ENCODE peak calls at places on chromosome 13, in nine cellular contexts. M is fibroblast of lung, L is uterus, S is MM.1S, D is transverse colon, G is psoas muscle, N is thyroid gland, J is stomach, P is heart left ventricle. W is an unnamed sample. For H3K4me1, the result is how much of the 10 kb centered on the place peaks cover.

GRCh38 chr13:93309886-93310520 is 83.4 kb downstream of the GPC6 start:
- DNase-seq in M (peak), L (no peak), S (no peak), D (no peak), G (no peak), N (no peak), J (no peak), P (no peak), W (no peak)

GRCh38 chr13:62847520-62847919 is 1431.9 kb upstream of the PCDH20 start:
- DNase-seq in M (no peak), L (no peak), S (no peak), D (no peak), G (no peak), N (no peak), J (no peak), P (no peak), W (no peak)

GRCh38 chr13:111316161-111316730 is 4.2 kb upstream of the TEX29 start:
- DNase-seq in M (no peak), L (no peak), S (no peak), D (no peak), G (no peak), N (no peak), J (no peak), P (no peak), W (no peak)

GRCh38 chr13:77928909-77929308 is 10.3 kb upstream of the EDNRB start:
- DNase-seq in M (no peak), L (no peak), S (peak), D (no peak), G (no peak), N (no peak), J (no peak), P (no peak), W (no peak)

GRCh38 chr13:44004881-44005280 is 125.2 kb downstream of the LACC1 start:
- DNase-seq in M (peak), L (no peak), S (no peak), D (no peak), G (no peak), N (no peak), J (no peak), P (no peak), W (no peak)

GRCh38 chr13:20475927-20476691 is 49.5 kb downstream of the CRYL1 start:
- DNase-seq in M (no peak), L (no peak), S (peak), D (peak), G (no peak), N (no peak), J (peak), P (no peak), W (no peak)

GRCh38 chr13:48641404-48641803 is 12.3 kb upstream of the CYSLTR2 start:
- DNase-seq in M (no peak), L (no peak), S (no peak), D (no peak), G (no peak), N (no peak), J (no peak), P (no peak), W (no peak)

GRCh38 chr13:74003374-74003773 is 130.8 kb downstream of the KLF12 start:
- DNase-seq in M (peak), L (no peak), S (no peak), D (no peak), G (no peak), N (no peak), J (no peak), P (no peak), W (no peak)

GRCh38 chr13:91155512-91156114 is 191.9 kb upstream of the MIR17HG start:
- DNase-seq in M (no peak), L (no peak), S (no peak), D (no peak), G (no peak), N (no peak), J (no peak), P (no peak), W (peak)

GRCh38 chr13:43058836-43059235 is 35.5 kb downstream of the DNAJC15 start:
- DNase-seq in M (no peak), L (no peak), S (no peak), D (no peak), G (no peak), N (no peak), J (no peak), P (no peak), W (no peak)

GRCh38 chr13:113630296-113630695 is 27.7 kb downstream of the ATP4B start:
- DNase-seq in M (no peak), L (no peak), S (no peak), D (no peak), G (peak), N (no peak), J (no peak), P (no peak), W (peak)

GRCh38 chr13:65594255-65594654 is 1635.9 kb downstream of the PCDH9 start:
- DNase-seq in M (peak), L (no peak), S (no peak), D (no peak), G (no peak), N (no peak), J (no peak), P (no peak), W (no peak)

GRCh38 chr13:100470841-100471505 is 117.6 kb downstream of the GGACT start:
- DNase-seq in M (no peak), L (no peak), S (no peak), D (no peak), G (no peak), N (no peak), J (no peak), P (no peak), W (no peak)

GRCh38 chr13:46142692-46143238 is 37.9 kb upstream of the CPB2 start:
- DNase-seq in M (no peak), L (no peak), S (no peak), D (no peak), G (no peak), N (no peak), J (no peak), P (no peak), W (no peak)

GRCh38 chr13:46171739-46172138 is 10.2 kb downstream of the LCP1 start:
- DNase-seq in M (no peak), L (no peak), S (no peak), D (no peak), G (no peak), N (no peak), J (no peak), P (no peak), W (no peak)

GRCh38 chr13:64480206-64480605 is 2749.9 kb downstream of the PCDH9 start:
- DNase-seq in M (no peak), L (no peak), S (no peak), D (no peak), G (no peak), N (no peak), J (no peak), P (no peak), W (no peak)
- H3K4me1 ChIP-seq in M (under half), L (under half), S (under half), D (under half), G (under half), N (under half), J (under half), P (under half), W (under half)

GRCh38 chr13:37615271-37615670 is 16.7 kb upstream of the POSTN start:
- DNase-seq in M (no peak), L (no peak), S (no peak), D (no peak), G (no peak), N (no peak), J (no peak), P (no peak), W (no peak)

GRCh38 chr13:37616131-37616530 is 17.6 kb upstream of the POSTN start:
- DNase-seq in M (no peak), L (no peak), S (no peak), D (no peak), G (no peak), N (no peak), J (no peak), P (no peak), W (no peak)

GRCh38 chr13:37618554-37618953 is 20.0 kb upstream of the POSTN start:
- DNase-seq in M (peak), L (no peak), S (no peak), D (no peak), G (no peak), N (no peak), J (no peak), P (no peak), W (no peak)

GRCh38 chr13:37621811-37622361 is 23.3 kb upstream of the POSTN start:
- DNase-seq in M (peak), L (peak), S (no peak), D (no peak), G (no peak), N (no peak), J (no peak), P (no peak), W (peak)

GRCh38 chr13:37617162-37617561 is 18.6 kb upstream of the POSTN start:
- DNase-seq in M (peak), L (no peak), S (no peak), D (no peak), G (no peak), N (no peak), J (no peak), P (no peak), W (no peak)
- H3K27ac ChIP-seq in M (peak), L (no peak), S (no peak), D (no peak), G (no peak), N (no peak), J (no peak), P (no peak), W (no peak)

DNA sequence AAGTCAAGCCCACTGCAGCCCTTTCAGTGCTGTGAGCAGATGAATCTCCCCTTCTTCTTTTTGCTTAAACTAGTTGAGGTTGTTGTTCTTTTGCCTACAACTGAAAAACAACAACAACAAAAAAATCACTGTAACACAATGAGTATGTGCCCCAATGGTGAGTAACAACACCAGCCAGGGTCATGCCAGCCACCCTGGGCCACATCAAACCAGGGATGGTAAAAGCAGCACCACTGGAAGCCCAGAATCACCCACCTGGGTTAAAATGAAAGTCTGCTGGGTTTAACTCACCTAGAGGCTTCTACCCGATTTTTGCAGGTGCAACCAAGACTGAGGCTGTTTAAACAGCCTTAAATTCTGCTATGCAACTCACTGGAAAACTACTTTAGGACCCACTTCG is 20.5 kb downstream of the STK24 start:
- DNase-seq in M (no peak), L (no peak), S (no peak), D (no peak), G (no peak), N (no peak), J (no peak), P (no peak), W (no peak)
- H3K4me1 ChIP-seq in M (under half), L (under half), S (under half), D (under half), G (under half), N (half or more), J (half or more), P (half or more), W (under half)

GRCh38 chr13:50981686-50982085 is 72.1 kb downstream of the RNASEH2B start:
- DNase-seq in M (no peak), L (no peak), S (no peak), D (no peak), G (no peak), N (no peak), J (no peak), P (no peak), W (no peak)
- H3K27ac ChIP-seq in M (no peak), L (no peak), S (no peak), D (no peak), G (no peak), N (no peak), J (no peak), P (no peak), W (no peak)

GRCh38 chr13:57418067-57418677 is 213.4 kb upstream of the PCDH17 start:
- DNase-seq in M (no peak), L (no peak), S (peak), D (no peak), G (no peak), N (no peak), J (no peak), P (no peak), W (no peak)
- H3K4me1 ChIP-seq in M (under half), L (under half), S (under half), D (under half), G (under half), N (under half), J (under half), P (under half), W (under half)

GRCh38 chr13:80341098-80341701 is at the start of gene SPRY2:
- DNase-seq in M (peak), L (peak), S (peak), D (peak), G (peak), N (peak), J (peak), P (peak), W (peak)

GRCh38 chr13:80339841-80340642 is 884 bp downstream of the SPRY2 start:
- DNase-seq in M (peak), L (peak), S (peak), D (peak), G (peak), N (peak), J (peak), P (peak), W (peak)

GRCh38 chr13:80338781-80339577 is 1.9 kb downstream of the SPRY2 start:
- DNase-seq in M (peak), L (peak), S (no peak), D (peak), G (peak), N (peak), J (peak), P (peak), W (peak)

GRCh38 chr13:80340643-80341097 is 256 bp downstream of the SPRY2 start:
- DNase-seq in M (peak), L (no peak), S (no peak), D (no peak), G (no peak), N (no peak), J (no peak), P (no peak), W (no peak)

DNA sequence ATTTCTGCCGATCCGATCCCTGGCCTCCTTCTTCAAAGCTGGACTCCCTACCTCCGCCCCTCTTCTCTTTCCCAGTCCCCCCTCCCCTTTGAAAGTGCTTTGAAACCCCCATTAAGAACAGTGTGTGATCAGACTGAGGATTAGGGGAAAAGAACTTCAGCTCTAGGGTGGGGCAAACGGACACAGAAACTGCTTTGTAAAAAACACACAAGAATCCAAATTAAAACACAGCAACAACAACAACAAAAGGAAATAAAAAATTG is 1.4 kb downstream of the SPRY2 start:
- DNase-seq in M (peak), L (no peak), S (no peak), D (no peak), G (no peak), N (no peak), J (no peak), P (no peak), W (peak)
- H3K27ac ChIP-seq in M (peak), L (peak), S (no peak), D (peak), G (peak), N (peak), J (peak), P (peak), W (peak)

DNA sequence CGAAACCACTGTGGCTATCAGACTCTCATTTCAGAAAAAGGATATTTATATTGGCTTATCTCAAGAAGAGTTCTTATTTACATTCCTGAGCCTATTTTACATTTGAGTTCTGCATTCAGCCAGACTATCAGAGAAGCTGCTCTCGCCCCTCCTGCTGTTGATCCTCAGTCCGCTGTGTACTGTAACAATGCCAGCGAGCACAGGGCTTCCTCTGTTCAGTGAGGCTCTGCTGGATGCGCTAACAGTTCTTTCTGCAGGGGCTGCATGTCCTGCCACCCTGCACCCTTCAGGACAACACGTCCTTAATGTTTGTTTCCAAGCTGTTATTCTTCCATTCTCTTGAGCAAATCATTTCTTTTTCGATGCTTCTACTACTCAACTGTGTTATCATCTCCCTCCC is 463.7 kb upstream of the SGCG start:
- DNase-seq in M (no peak), L (no peak), S (no peak), D (no peak), G (no peak), N (no peak), J (no peak), P (no peak), W (no peak)
- H3K4me1 ChIP-seq in M (under half), L (under half), S (under half), D (under half), G (under half), N (under half), J (under half), P (under half), W (under half)

W was measured in pancreas.